ENCODE peak calls at places on chromosomes 11 and 22, in eight cellular contexts. P is pancreas, M is suprapubic skin, L is tibial artery, B is body of pancreas, X is BJ, F is heart right ventricle, Q is left ventricle myocardium inferior. A is an unnamed sample.

GRCh38 chr11:1160231-1161101 is 2.7 kb downstream of the MUC5AC start:
- DNase-seq in L (no peak), Q (peak), P (peak), B (no peak), M (peak), F (peak), X (no peak), A (no peak)

GRCh38 chr11:45896392-45897068 is 10.5 kb downstream of the FREY1 start:
- DNase-seq in M (no peak), X (no peak), L (no peak), Q (no peak), P (no peak), F (no peak), B (peak), A (no peak)

GRCh38 chr11:87116185-87116584 is 78.5 kb downstream of the TMEM135 start:
- DNase-seq in X (no peak), L (no peak), Q (no peak), B (no peak), P (no peak), M (no peak), F (no peak), A (no peak)

GRCh38 chr11:123753110-123753509 is 1.2 kb downstream of the OR6X1 start:
- DNase-seq in L (no peak), M (no peak), P (no peak), B (no peak), X (no peak), Q (no peak), F (no peak), A (no peak)

GRCh38 chr11:86990520-86990919 is 35.3 kb upstream of the FZD4 start:
- DNase-seq in M (no peak), Q (no peak), P (no peak), B (no peak), X (peak), F (no peak), L (no peak), A (no peak)

GRCh38 chr11:66219846-66220565 is 48.4 kb upstream of the RAB1B start:
- DNase-seq in L (peak), F (no peak), Q (no peak), X (no peak), B (no peak), P (peak), M (no peak), A (no peak)

GRCh38 chr22:46984751-46985506 is 222.5 kb downstream of the TBC1D22A start:
- DNase-seq in B (peak), M (no peak), P (peak), Q (no peak), F (no peak), L (no peak), X (peak), A (peak)

GRCh38 chr11:67202045-67202444 is 64.2 kb upstream of the GRK2 start:
- DNase-seq in F (no peak), P (no peak), B (no peak), L (no peak), M (no peak), X (no peak), Q (no peak), A (no peak)

GRCh38 chr22:48441553-48441850 is 1386.2 kb downstream of the BRD1 start:
- DNase-seq in Q (no peak), M (no peak), L (no peak), X (no peak), B (no peak), P (no peak), F (no peak), A (no peak)

GRCh38 chr11:128246364-128247234 is 340.8 kb downstream of the ETS1 start:
- DNase-seq in M (no peak), B (peak), X (no peak), Q (no peak), L (peak), P (no peak), F (no peak), A (no peak)

GRCh38 chr22:16987822-16988221 is 20.2 kb downstream of the GAB4 start:
- DNase-seq in B (no peak), M (no peak), X (no peak), P (no peak), F (no peak), Q (no peak), L (no peak), A (no peak)

GRCh38 chr22:25153961-25154685 is 45.5 kb upstream of the CRYBB3 start:
- DNase-seq in B (peak), P (no peak), L (peak), F (peak), M (peak), Q (peak), X (no peak), A (no peak)

GRCh38 chr22:18966748-18967147 is 30.7 kb upstream of the PRODH start:
- DNase-seq in M (no peak), P (peak), X (no peak), Q (no peak), F (no peak), B (peak), L (no peak), A (no peak)

DNA sequence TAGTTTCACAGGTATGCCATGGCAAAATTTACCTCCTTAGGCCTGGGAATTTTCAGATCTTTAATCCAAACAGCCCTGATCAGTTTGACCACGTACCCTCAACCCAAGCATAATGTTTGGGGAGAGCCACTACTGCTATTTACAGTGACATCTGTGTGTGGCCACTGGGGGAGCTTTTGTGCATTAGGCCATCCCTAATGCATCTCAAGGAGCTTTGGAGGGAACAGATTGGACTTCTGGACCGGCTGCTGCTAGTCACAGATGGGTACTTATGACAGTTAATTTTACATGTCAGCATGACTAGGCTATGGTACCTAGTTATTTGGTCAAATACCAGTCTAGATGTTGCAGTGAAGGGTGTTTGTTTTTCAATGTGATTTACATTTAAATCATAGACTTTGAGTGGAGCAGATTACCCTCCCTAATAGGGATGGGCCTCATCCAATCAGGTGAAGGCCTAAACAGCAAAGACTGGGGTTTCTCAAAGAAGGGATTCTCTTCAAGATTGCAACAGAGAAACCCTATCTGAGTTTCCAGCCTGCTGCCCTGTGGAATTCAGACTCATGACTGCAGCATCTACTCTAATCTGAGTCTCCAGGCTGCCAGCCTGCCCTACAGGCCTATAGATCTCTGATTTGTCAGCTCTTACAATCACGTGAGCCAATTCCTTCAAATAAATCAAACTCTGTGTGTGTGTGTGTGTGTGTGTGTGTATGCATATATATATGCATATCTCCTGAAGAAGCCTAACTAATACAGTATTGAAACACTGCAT is 37.9 kb upstream of the GALNT18 start:
- DNase-seq in L (no peak), F (no peak), X (no peak), P (no peak), B (no peak), Q (no peak), M (no peak), A (no peak)
- TF ChIP-seq CTCF in L (no peak), F (peak), X (no peak), P (no peak), B (no peak), Q (peak), M (no peak), A (no peak)

DNA sequence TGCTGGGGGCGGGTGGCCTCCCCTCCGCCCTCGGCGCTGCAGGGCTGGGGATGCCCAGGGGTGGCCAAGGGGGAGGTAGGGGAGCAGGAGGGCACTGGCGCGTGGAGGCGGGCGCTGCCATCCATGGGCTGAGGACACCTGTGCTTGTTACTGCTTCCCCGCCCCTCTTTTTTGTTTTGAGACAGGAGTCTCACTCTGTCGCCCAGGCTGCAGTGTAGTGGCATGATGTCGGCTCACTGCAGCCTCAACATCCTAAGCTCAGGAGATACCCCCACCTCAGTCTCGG is 683 bp upstream of the FADS3 start:
- DNase-seq in X (no peak), P (peak), F (no peak), Q (no peak), B (no peak), L (no peak), M (no peak), A (no peak)
- H3K4me3 ChIP-seq in X (peak), P (peak), F (peak), Q (peak), B (peak), L (peak), M (peak), A (peak)

DNA sequence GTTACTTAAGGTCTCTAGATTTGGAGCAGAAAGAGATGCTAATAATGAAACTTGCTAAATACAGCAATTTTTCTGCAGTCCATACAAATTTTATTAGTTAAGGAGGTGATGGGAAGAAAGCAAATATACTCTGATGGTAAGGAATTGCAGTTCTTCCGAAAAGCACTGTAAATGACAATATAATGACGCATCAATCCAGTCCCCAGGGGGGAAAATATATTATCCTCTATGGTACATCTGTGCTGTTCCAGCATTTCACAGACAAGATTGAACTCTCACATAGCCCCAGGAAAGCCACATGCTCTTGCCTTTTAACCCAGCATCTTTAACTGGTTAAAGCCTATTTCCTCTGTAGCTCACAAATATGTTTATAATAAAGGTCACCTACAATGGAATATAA is 416.6 kb upstream of the CCDC90B start:
- DNase-seq in M (no peak), B (no peak), L (no peak), Q (no peak), P (no peak), F (no peak), X (no peak), A (no peak)
- TF ChIP-seq CTCF in M (no peak), B (no peak), L (no peak), Q (no peak), P (no peak), F (no peak), X (no peak), A (no peak)

DNA sequence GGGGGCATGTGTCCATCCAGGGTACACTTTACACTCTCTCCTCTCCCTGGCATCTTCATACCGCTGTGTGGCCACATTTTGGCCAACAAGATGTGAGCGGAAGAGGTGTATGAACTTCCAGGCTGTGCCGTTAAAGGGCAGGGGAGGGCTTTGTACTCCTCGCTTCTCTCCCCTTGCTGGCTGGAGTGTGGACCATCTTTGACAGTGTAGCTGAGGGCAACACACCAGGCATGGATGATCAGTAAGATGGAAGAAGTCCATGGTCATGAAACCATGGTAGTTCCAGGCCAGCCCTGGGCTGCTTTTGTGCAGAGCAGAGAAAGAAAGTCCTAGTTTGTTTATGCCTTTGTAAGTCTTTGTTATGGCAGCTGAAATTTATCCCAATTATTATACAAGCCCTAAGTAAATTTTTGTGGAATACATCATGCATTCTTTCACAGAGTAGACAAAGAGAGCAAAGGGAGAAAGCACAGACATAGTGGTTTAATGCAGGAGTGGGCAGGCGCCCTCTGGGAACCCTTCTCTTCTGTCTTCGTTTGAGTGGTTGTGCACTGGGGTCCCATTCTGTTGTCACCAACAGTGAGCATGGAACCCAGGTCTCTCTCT is 70.4 kb downstream of the FBXO7 start:
- DNase-seq in X (peak), F (no peak), B (no peak), P (no peak), L (no peak), Q (no peak), M (peak), A (no peak)
- H3K4me3 ChIP-seq in X (no peak), F (no peak), B (no peak), P (no peak), L (no peak), Q (no peak), M (no peak), A (no peak)

DNA sequence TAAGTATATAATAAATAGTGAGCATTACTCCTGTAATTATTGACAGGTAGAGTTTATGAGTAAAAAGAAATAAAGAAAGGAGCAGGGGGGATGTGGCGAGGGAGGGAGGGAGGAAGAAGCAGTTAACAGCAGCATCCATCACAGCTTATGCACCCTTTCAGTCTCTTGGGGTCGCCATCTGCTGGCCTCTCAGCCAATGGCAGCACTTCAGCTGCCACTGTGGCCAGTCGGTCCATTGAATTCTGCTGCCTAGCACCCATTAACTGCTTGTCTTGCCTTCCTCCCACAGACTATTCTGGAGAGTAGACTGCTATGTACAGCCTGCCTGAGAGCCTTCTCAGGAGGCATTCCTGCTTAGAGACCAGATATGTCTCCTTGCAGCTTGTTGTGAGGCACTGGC is 388.3 kb downstream of the TENM4 start:
- DNase-seq in F (no peak), X (no peak), P (no peak), M (no peak), L (no peak), B (peak), Q (no peak), A (no peak)
- TF ChIP-seq CTCF in F (peak), X (peak), P (no peak), M (no peak), L (no peak), B (no peak), Q (peak), A (peak)

DNA sequence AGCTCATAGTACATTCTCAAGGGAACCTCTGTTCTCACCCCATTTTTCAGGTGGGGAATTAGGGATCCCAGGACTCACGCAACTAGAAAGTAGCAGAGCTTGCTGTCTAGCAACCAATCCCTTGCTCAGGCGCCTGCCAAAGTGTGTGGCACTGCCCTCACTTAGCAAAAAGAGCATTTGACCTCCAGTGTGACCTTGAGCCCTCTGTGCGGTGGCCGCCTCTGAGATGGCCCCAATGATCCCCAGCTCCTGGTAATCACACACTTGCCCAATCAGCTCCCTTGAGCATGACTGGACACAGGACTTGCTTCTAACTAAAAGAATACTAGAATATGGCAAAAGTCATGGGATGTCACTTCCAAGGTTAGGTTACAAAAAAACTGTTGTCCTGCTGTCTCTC is 2.6 kb upstream of the LGALS2 start:
- DNase-seq in F (no peak), Q (no peak), X (no peak), B (no peak), L (no peak), M (no peak), P (no peak), A (no peak)
- H3K4me3 ChIP-seq in F (no peak), Q (no peak), X (no peak), B (no peak), L (no peak), M (no peak), P (no peak), A (no peak)

GRCh38 chr11:63998558-63999348 is 12.5 kb downstream of the OTUB1 start:
- DNase-seq in P (no peak), Q (peak), L (no peak), F (no peak), B (no peak), M (no peak), X (no peak), A (no peak)
- TF ChIP-seq CTCF in P (no peak), Q (no peak), L (no peak), F (no peak), B (no peak), M (no peak), X (no peak), A (no peak)

DNA sequence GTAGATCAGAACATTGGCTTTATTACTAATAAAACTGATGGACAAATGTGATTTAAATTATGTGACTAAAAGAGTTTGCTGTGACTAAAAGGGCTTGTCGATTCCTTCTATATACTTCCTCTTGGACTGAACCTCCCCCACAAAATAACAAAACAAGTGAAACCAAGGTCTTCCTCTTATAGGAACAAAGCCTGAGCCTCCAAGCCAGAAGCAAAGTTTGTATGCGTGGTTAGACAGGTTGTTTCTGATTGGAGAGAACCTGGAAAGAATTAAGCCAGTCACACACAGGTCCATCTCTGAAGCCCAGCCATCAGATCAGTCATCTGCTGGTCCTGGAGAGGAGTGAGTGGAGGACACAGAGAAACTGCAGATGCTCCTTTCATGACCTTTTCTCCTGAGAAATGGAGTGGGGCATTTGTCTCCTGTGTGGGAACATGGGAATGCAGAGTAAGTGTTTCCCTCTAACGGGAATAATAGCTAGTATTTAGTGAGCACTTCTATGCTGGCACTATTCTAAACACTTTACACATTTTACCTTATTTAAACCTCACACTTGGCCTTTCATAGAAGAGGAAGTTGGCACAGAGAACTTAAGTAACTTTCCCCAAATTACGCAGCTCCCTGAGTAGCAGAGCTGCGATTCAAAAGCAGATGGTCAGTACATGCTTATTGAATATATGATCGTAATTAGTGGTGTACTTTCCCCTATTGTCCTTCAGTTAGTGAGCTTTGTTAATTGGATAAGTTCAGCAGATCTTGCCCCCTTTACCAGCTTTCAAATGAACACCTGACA is 77.1 kb downstream of the UVRAG start:
- DNase-seq in B (no peak), L (no peak), Q (no peak), P (no peak), M (no peak), X (no peak), F (no peak), A (no peak)
- H3K4me3 ChIP-seq in B (no peak), L (no peak), Q (no peak), P (no peak), M (no peak), X (no peak), F (no peak), A (no peak)